ENCODE peak calls at places on chromosomes 6 and 20, in four cellular contexts. I is HEK293T, B is HepG2, F is A549. W is an unnamed sample.

GRCh38 chr20:44660506-44660905 is 9.0 kb upstream of the ADA start:
- DNase-seq in I (no peak), B (no peak), F (no peak), W (no peak)

GRCh38 chr6:54301770-54302169 is 6.5 kb upstream of the TINAG start:
- DNase-seq in I (no peak), B (no peak), F (no peak), W (no peak)

GRCh38 chr6:83071707-83072106 is 4.2 kb downstream of the DOP1A start:
- DNase-seq in I (no peak), B (no peak), F (no peak), W (no peak)

GRCh38 chr6:5553767-5554166 is 292.5 kb downstream of the FARS2 start:
- DNase-seq in I (no peak), B (no peak), F (no peak), W (no peak)

GRCh38 chr20:2865630-2866029 is 7.7 kb upstream of the PTPRA start:
- DNase-seq in I (peak), B (no peak), F (no peak), W (no peak)

GRCh38 chr6:37794825-37795224 is 24.7 kb upstream of the ZFAND3 start:
- DNase-seq in I (no peak), B (no peak), F (no peak), W (peak)

GRCh38 chr6:74115674-74116073 is 419.7 kb downstream of the CD109 start:
- DNase-seq in I (no peak), B (no peak), F (no peak), W (peak)

GRCh38 chr6:122207794-122208193 is 191.7 kb upstream of the HSF2 start:
- DNase-seq in I (no peak), B (no peak), F (no peak), W (no peak)

GRCh38 chr6:145531032-145531431 is 204.3 kb downstream of the EPM2A start:
- DNase-seq in I (no peak), B (no peak), F (no peak), W (no peak)

GRCh38 chr20:30912006-30912660 is 345.3 kb upstream of the DEFB115 start:
- DNase-seq in I (no peak), B (no peak), F (no peak), W (no peak)

GRCh38 chr20:18322551-18322950 is 34.2 kb downstream of the ZNF133 start:
- DNase-seq in I (no peak), B (no peak), F (no peak), W (no peak)

GRCh38 chr20:18323705-18324104 is 35.4 kb downstream of the ZNF133 start:
- DNase-seq in I (no peak), B (no peak), F (no peak), W (no peak)

GRCh38 chr20:18326990-18327389 is 38.7 kb downstream of the ZNF133 start:
- DNase-seq in I (no peak), B (no peak), F (no peak), W (no peak)

GRCh38 chr20:18324596-18325089 is 36.3 kb downstream of the ZNF133 start:
- DNase-seq in I (no peak), B (peak), F (no peak), W (no peak)
- TF ChIP-seq BHLHE40 in I (no peak), B (no peak), F (no peak), W (no peak)

GRCh38 chr20:4295226-4295625 is 279.9 kb upstream of the RNF24 start:
- DNase-seq in I (no peak), B (no peak), F (no peak), W (no peak)

DNA sequence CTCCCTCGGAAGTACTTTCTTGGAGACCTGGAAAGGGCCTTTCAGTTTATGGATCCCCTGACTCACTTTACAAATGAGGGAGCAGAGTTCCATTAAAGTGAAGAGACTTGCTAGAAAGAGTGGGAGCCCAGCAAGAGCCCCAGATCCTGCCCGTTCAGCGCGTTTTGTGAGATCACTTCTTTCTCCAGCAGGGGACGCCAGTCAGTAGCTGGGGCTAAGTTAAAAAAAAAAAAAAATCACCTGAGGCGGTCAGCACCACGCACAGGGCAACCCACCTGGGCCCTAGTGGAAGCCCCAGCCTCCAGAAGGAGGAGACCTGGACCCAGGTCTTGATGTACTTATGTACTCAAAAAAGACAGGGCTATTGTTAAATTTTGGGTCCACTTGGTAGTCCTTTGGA is 274.5 kb upstream of the RNF24 start:
- DNase-seq in I (no peak), B (no peak), F (peak), W (no peak)
- TF ChIP-seq BHLHE40 in I (no peak), B (no peak), F (no peak), W (no peak)

GRCh38 chr6:26385734-26386125 is 2.8 kb downstream of the BTN2A2 start:
- DNase-seq in I (no peak), B (no peak), F (no peak), W (no peak)

GRCh38 chr6:26389349-26389799 is 6.5 kb downstream of the BTN2A2 start:
- DNase-seq in I (no peak), B (no peak), F (peak), W (no peak)

GRCh38 chr6:26387565-26387964 is 4.7 kb downstream of the BTN2A2 start:
- DNase-seq in I (no peak), B (no peak), F (no peak), W (no peak)

GRCh38 chr6:26388441-26388840 is 5.5 kb downstream of the BTN2A2 start:
- DNase-seq in I (no peak), B (no peak), F (no peak), W (peak)

GRCh38 chr6:26388014-26388413 is 5.1 kb downstream of the BTN2A2 start:
- DNase-seq in I (no peak), B (peak), F (no peak), W (no peak)
- TF ChIP-seq BHLHE40 in I (no peak), B (no peak), F (no peak), W (no peak)

GRCh38 chr20:48612335-48612734 is 215.5 kb downstream of the PREX1 start:
- DNase-seq in I (no peak), B (no peak), F (no peak), W (no peak)

GRCh38 chr20:48615871-48616270 is 211.9 kb downstream of the PREX1 start:
- DNase-seq in I (no peak), B (no peak), F (no peak), W (no peak)

GRCh38 chr20:48616481-48616880 is 211.3 kb downstream of the PREX1 start:
- DNase-seq in I (no peak), B (no peak), F (no peak), W (no peak)

GRCh38 chr20:48613926-48614325 is 213.9 kb downstream of the PREX1 start:
- DNase-seq in I (no peak), B (no peak), F (no peak), W (no peak)

GRCh38 chr20:48614593-48615274 is 213.1 kb downstream of the PREX1 start:
- DNase-seq in I (no peak), B (no peak), F (no peak), W (no peak)
- TF ChIP-seq BHLHE40 in I (no peak), B (no peak), F (no peak), W (no peak)

GRCh38 chr6:149336529-149336928 is 19.0 kb downstream of the TAB2 start:
- DNase-seq in I (no peak), B (no peak), F (peak), W (no peak)
- TF ChIP-seq BHLHE40 in I (no peak), B (no peak), F (no peak), W (no peak)